ENCODE peak calls at places on chromosomes 7 and 10, in eight cellular contexts. D is HCT116, Z is HL-60, B is sigmoid colon, E is endothelial cell of umbilical vein, C is suprapubic skin, K is HepG2, H is GM23338. J is an unnamed sample.

GRCh38 chr10:76546411-76546810 is 1091.2 kb downstream of the KCNMA1 start:
- DNase-seq in D (no peak), Z (no peak), B (no peak), E (no peak), C (no peak), K (no peak), H (no peak), J (no peak)

GRCh38 chr10:80504897-80505465 is 32.7 kb upstream of the SH2D4B start:
- DNase-seq in D (no peak), Z (no peak), B (no peak), E (no peak), C (no peak), K (no peak), H (no peak), J (no peak)

GRCh38 chr7:27064169-27064568 is 31.6 kb downstream of the HOXA1 start:
- DNase-seq in D (no peak), Z (no peak), B (no peak), E (peak), C (no peak), K (no peak), H (no peak), J (no peak)

GRCh38 chr7:74289660-74290589 is 718 bp downstream of the CLIP2 start:
- DNase-seq in D (no peak), Z (no peak), B (peak), E (no peak), C (peak), K (no peak), H (peak), J (peak)

GRCh38 chr10:44280615-44281014 is 104.3 kb downstream of the CXCL12 start:
- DNase-seq in D (no peak), Z (no peak), B (peak), E (no peak), C (no peak), K (no peak), H (no peak), J (no peak)

GRCh38 chr10:22719406-22720042 is 5.1 kb upstream of the PIP4K2A start:
- DNase-seq in D (no peak), Z (no peak), B (no peak), E (no peak), C (no peak), K (no peak), H (no peak), J (no peak)

GRCh38 chr10:67696029-67696428 is at the start of gene CTNNA3:
- DNase-seq in D (no peak), Z (no peak), B (no peak), E (no peak), C (no peak), K (no peak), H (no peak), J (no peak)

GRCh38 chr10:28266449-28267224 is 36.2 kb downstream of the MPP7 start:
- DNase-seq in D (no peak), Z (no peak), B (no peak), E (no peak), C (no peak), K (no peak), H (no peak), J (no peak)

GRCh38 chr10:46555366-46555712 is 1.1 kb downstream of the GPRIN2 start:
- DNase-seq in D (no peak), Z (no peak), B (peak), E (no peak), C (no peak), K (no peak), H (peak), J (no peak)

GRCh38 chr7:1595027-1595426 is 25.2 kb upstream of the PSMG3 start:
- DNase-seq in D (no peak), Z (no peak), B (no peak), E (no peak), C (no peak), K (no peak), H (no peak), J (no peak)

GRCh38 chr10:51371725-51372124 is 297.4 kb downstream of the PRKG1 start:
- DNase-seq in D (no peak), Z (no peak), B (no peak), E (no peak), C (no peak), K (no peak), H (peak), J (no peak)

GRCh38 chr10:3132036-3133025 is 40.3 kb downstream of the PITRM1 start:
- DNase-seq in D (no peak), Z (no peak), B (no peak), E (no peak), C (no peak), K (no peak), H (no peak), J (no peak)

GRCh38 chr7:138838166-138838565 is 40.2 kb upstream of the ATP6V0A4 start:
- DNase-seq in D (no peak), Z (no peak), B (no peak), E (no peak), C (no peak), K (no peak), H (peak), J (no peak)

GRCh38 chr7:1944619-1945210 is 274.6 kb downstream of the ELFN1 start:
- DNase-seq in D (no peak), Z (no peak), B (peak), E (no peak), C (no peak), K (no peak), H (no peak), J (no peak)

GRCh38 chr10:109773288-109773687 is 150.0 kb downstream of the XPNPEP1 start:
- DNase-seq in D (no peak), Z (no peak), B (no peak), E (no peak), C (no peak), K (no peak), H (no peak), J (no peak)

GRCh38 chr10:101018600-101019439 is 12.1 kb downstream of the PDZD7 start:
- DNase-seq in D (peak), Z (peak), B (no peak), E (peak), C (peak), K (peak), H (peak), J (peak)

GRCh38 chr7:140049339-140050024 is 13.3 kb downstream of the PARP12 start:
- DNase-seq in D (no peak), Z (no peak), B (no peak), E (peak), C (no peak), K (peak), H (no peak), J (no peak)

GRCh38 chr7:33845991-33846509 is 59.3 kb upstream of the BMPER start:
- DNase-seq in D (no peak), Z (no peak), B (no peak), E (no peak), C (no peak), K (no peak), H (no peak), J (peak)

DNA sequence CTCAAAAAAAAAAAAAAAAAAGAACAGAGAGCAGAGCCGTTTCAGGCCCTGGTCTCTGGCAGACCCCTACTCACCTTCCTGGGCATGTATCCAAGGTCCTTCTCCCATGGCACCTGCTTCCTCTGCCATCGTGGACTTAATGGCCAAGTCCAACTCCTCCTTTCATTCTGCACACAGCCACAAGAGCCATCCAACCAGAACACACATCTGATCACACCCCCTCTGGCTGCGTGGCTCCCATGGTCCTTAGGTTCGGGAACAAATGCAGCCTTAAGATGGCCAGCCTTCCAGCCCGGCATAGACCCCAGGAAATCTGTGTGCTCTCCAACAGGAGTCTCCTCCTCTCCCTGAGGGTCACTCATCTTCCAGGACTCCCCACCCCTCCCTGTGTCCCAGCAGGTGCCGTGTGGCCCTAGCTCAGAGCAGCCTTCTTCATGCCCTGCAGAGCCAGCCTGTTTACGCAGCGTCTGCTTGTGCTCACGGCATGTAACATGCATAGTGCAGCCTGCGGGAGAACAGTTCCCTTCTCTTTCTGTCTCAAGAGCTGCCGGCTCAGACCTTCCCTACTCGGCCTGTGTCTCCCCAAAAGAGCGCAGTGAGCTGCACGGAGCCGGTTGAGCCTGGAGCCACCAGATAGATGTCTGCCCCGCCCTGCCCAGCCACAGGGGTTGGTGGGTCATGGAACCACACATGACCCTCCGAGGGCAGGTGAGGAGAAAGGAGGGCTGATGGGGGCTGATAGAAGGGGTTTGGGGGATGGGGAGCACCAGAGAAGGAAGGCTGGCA is 157.3 kb downstream of the NRF1 start:
- DNase-seq in D (no peak), Z (no peak), B (no peak), E (no peak), C (no peak), K (no peak), H (no peak), J (no peak)
- TF ChIP-seq POLR2AphosphoS5 in D (no peak), Z (no peak), B (no peak), E (no peak), C (no peak), K (no peak), H (no peak), J (no peak)

GRCh38 chr10:130801276-130801675 is 510.2 kb downstream of the TCERG1L start:
- DNase-seq in D (no peak), Z (no peak), B (no peak), E (no peak), C (no peak), K (no peak), H (no peak), J (no peak)

GRCh38 chr10:130800281-130800680 is 511.2 kb downstream of the TCERG1L start:
- DNase-seq in D (no peak), Z (no peak), B (no peak), E (no peak), C (no peak), K (no peak), H (no peak), J (no peak)

GRCh38 chr10:130804281-130804680 is 507.2 kb downstream of the TCERG1L start:
- DNase-seq in D (no peak), Z (no peak), B (no peak), E (no peak), C (no peak), K (no peak), H (no peak), J (no peak)

GRCh38 chr10:130801784-130802183 is 509.7 kb downstream of the TCERG1L start:
- DNase-seq in D (no peak), Z (no peak), B (no peak), E (no peak), C (peak), K (no peak), H (no peak), J (no peak)

GRCh38 chr10:130802301-130802700 is 509.2 kb downstream of the TCERG1L start:
- DNase-seq in D (no peak), Z (no peak), B (no peak), E (no peak), C (peak), K (no peak), H (no peak), J (no peak)
- TF ChIP-seq CTCF in D (no peak), Z (no peak), B (no peak), E (no peak), C (no peak), K (no peak), H (no peak), J (no peak)

GRCh38 chr10:73906524-73907447 is 4.1 kb upstream of the PLAU start:
- DNase-seq in D (peak), Z (no peak), B (peak), E (peak), C (peak), K (peak), H (peak), J (no peak)
- TF ChIP-seq POLR2AphosphoS5 in D (peak), Z (no peak), B (peak), E (peak), C (no peak), K (no peak), H (no peak), J (peak)

GRCh38 chr7:25852995-25853713 is 298.8 kb upstream of the NFE2L3 start:
- DNase-seq in D (no peak), Z (no peak), B (no peak), E (no peak), C (no peak), K (no peak), H (no peak), J (no peak)
- TF ChIP-seq CTCF in D (no peak), Z (no peak), B (no peak), E (no peak), C (no peak), K (no peak), H (no peak), J (no peak)

GRCh38 chr10:119203006-119203405 is 4.4 kb upstream of the GRK5 start:
- DNase-seq in D (no peak), Z (no peak), B (peak), E (peak), C (no peak), K (peak), H (no peak), J (no peak)

GRCh38 chr10:119199231-119199992 is 8.0 kb upstream of the GRK5 start:
- DNase-seq in D (peak), Z (no peak), B (peak), E (peak), C (no peak), K (peak), H (peak), J (peak)

GRCh38 chr10:119197921-119198320 is 9.4 kb upstream of the GRK5 start:
- DNase-seq in D (no peak), Z (no peak), B (no peak), E (peak), C (no peak), K (peak), H (no peak), J (no peak)

GRCh38 chr10:119198438-119198837 is 8.9 kb upstream of the GRK5 start:
- DNase-seq in D (no peak), Z (no peak), B (peak), E (no peak), C (no peak), K (no peak), H (peak), J (no peak)

DNA sequence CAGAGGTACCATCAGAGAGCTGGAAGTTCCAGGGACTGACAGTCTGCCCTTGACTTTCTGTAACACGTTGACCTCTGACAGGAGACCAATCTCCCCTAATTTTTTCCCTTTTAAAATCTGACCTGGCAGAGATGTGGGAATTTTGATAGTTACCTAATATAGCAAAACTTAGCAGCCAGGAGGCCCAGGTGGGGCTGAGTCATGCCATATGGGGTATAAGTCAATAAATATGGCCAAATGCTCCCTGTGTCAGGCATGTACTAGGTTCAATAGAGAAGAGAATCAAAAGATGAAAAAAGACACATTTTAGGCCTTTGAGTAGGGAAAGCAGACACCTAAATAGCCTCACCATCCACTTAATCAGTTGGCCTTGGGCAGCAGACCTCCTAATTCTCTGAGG is 6.1 kb upstream of the GRK5 start:
- DNase-seq in D (no peak), Z (no peak), B (peak), E (no peak), C (no peak), K (no peak), H (no peak), J (no peak)
- TF ChIP-seq POLR2AphosphoS5 in D (no peak), Z (no peak), B (no peak), E (no peak), C (no peak), K (no peak), H (no peak), J (no peak)

GRCh38 chr7:124940306-124940705 is 10.7 kb upstream of the POT1 start:
- DNase-seq in D (no peak), Z (no peak), B (no peak), E (no peak), C (no peak), K (no peak), H (no peak), J (no peak)

GRCh38 chr7:124942405-124942804 is 12.8 kb upstream of the POT1 start:
- DNase-seq in D (no peak), Z (no peak), B (no peak), E (no peak), C (no peak), K (no peak), H (no peak), J (no peak)

GRCh38 chr7:124937076-124937475 is 7.5 kb upstream of the POT1 start:
- DNase-seq in D (no peak), Z (no peak), B (no peak), E (no peak), C (no peak), K (no peak), H (no peak), J (no peak)
- TF ChIP-seq CTCF in D (no peak), Z (no peak), B (no peak), E (no peak), C (no peak), K (no peak), H (no peak), J (no peak)

DNA sequence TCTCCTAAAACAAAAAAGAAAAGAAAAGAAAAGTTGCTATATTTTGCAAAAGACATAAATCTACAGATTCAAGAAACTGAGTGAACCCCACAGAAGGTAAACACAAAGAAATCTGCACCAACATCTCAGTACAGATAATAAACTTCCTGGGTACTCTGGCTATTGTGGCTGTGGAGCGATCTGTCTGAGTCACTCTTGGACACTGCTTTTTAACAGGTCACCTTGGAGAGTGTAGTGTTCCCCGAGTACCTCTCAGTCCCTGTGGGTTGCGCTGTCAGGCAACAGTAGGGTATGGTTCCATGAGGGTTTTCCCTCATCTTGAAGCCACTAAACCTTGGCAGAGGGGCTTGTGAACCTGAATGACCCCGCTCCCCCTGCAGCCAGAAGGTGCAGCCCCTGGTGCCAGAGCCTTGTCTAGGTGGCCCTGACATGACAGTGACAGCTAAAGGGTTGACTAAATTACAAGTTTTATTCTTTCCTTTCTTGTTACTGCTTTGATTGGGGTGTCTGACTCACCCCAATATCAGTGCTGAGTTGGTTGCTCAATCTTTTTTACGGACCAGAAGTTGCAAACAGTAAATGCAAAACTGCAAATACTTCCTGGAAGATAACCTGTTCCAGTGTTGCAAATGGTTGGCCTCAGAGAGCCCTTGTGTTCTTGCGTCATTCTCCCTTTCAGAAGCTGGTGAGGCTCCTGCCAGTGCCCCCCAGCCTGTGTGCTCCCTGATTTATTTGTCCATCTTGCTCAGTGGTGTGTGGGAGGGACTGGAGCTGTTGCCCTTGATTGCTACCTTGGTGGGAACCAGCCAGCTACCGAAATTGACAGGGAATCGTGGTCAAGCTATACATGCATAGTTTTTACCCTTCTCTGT is 30.6 kb downstream of the POR start:
- DNase-seq in D (no peak), Z (peak), B (no peak), E (no peak), C (no peak), K (peak), H (no peak), J (peak)
- TF ChIP-seq POLR2AphosphoS5 in D (no peak), Z (no peak), B (no peak), E (no peak), C (no peak), K (no peak), H (no peak), J (peak)

J was measured in stomach.